ENCODE peak calls at places on chromosome 5, in five cellular contexts. Z is NCI-H1930, I is fibroblast of pulmonary artery, S is right atrium auricular region, H is hippocampal formation. V is an unnamed sample.

GRCh38 chr5:54703568-54704255 is 186.2 kb downstream of the SNX18 start:
- DNase-seq in Z (no peak), I (no peak), S (no peak), H (no peak), V (no peak)

GRCh38 chr5:97534166-97534565 is 351.1 kb upstream of the RIOK2 start:
- DNase-seq in Z (no peak), I (peak; percentile 95), S (no peak), H (no peak), V (no peak)

GRCh38 chr5:39761199-39761580 is 336.4 kb upstream of the DAB2 start:
- DNase-seq in Z (no peak), I (no peak), S (no peak), H (no peak), V (no peak)

GRCh38 chr5:52822437-52822836 is 34.7 kb downstream of the ITGA1 start:
- DNase-seq in Z (no peak), I (no peak), S (peak; percentile 70), H (no peak), V (no peak)

GRCh38 chr5:148904440-148904839 is 78.0 kb downstream of the ADRB2 start:
- DNase-seq in Z (no peak), I (no peak), S (no peak), H (peak; percentile 46), V (no peak)

GRCh38 chr5:82417776-82418607 is 139.8 kb upstream of the RPS23 start:
- DNase-seq in Z (no peak), I (no peak), S (no peak), H (no peak), V (no peak)

GRCh38 chr5:37792976-37793328 is 46.9 kb downstream of the GDNF start:
- DNase-seq in Z (no peak), I (peak; percentile 30), S (no peak), H (no peak), V (no peak)

GRCh38 chr5:1946776-1947175 is 64.1 kb upstream of the IRX4 start:
- DNase-seq in Z (no peak), I (no peak), S (no peak), H (no peak), V (no peak)

GRCh38 chr5:131541071-131541470 is 94.0 kb downstream of the RAPGEF6 start:
- DNase-seq in Z (no peak), I (no peak), S (no peak), H (no peak), V (no peak)

GRCh38 chr5:135371738-135372232 is 27.2 kb downstream of the MACROH2A1 start:
- DNase-seq in Z (no peak), I (no peak), S (no peak), H (no peak), V (no peak)

GRCh38 chr5:179370490-179371122 is 25.3 kb upstream of the ADAMTS2 start:
- DNase-seq in Z (no peak), I (no peak), S (no peak), H (no peak), V (no peak)

GRCh38 chr5:132387649-132388117 is 18.2 kb downstream of the SLC22A5 start:
- DNase-seq in Z (no peak), I (peak; percentile 96), S (peak; percentile 84), H (no peak), V (peak; percentile 93)